ENCODE peak calls at places on chromosome 19, in four cellular contexts. One of them, this sample, is unnamed.
A peak's percentile ranks its signal among the peaks of the same experiment; 100 is the strongest.

GRCh38 chr19:47781590-47782318 is 3.3 kb downstream of the SELENOW start:
- DNase-seq in fibroblast of lung: no peak
- DNase-seq in activated T-cell treated with anti-CD3 and anti-CD28 coated beads for 24 hours: no peak
- DNase-seq in psoas muscle: peak; percentile 40
- DNase-seq in this sample: no peak

GRCh38 chr19:51891193-51891747 is 3.5 kb upstream of the ZNF577 start:
- DNase-seq in fibroblast of lung: no peak
- DNase-seq in activated T-cell treated with anti-CD3 and anti-CD28 coated beads for 24 hours: no peak
- DNase-seq in psoas muscle: no peak
- DNase-seq in this sample: no peak

GRCh38 chr19:48556163-48556562 is 4.2 kb downstream of the SULT2B1 start:
- DNase-seq in fibroblast of lung: peak; percentile 62
- DNase-seq in activated T-cell treated with anti-CD3 and anti-CD28 coated beads for 24 hours: no peak
- DNase-seq in psoas muscle: no peak
- DNase-seq in this sample: no peak

GRCh38 chr19:2650515-2650914 is 52.0 kb downstream of the GNG7 start:
- DNase-seq in fibroblast of lung: no peak
- DNase-seq in activated T-cell treated with anti-CD3 and anti-CD28 coated beads for 24 hours: no peak
- DNase-seq in psoas muscle: no peak
- DNase-seq in this sample: no peak

GRCh38 chr19:35267818-35268545 is 780 bp upstream of the USF2 start:
- DNase-seq in fibroblast of lung: peak; percentile 62
- DNase-seq in activated T-cell treated with anti-CD3 and anti-CD28 coated beads for 24 hours: peak; percentile 66
- DNase-seq in psoas muscle: peak; percentile 83
- DNase-seq in this sample: peak; percentile 73

GRCh38 chr19:10518444-10519361 is 1.5 kb upstream of the S1PR5 start:
- DNase-seq in fibroblast of lung: no peak
- DNase-seq in activated T-cell treated with anti-CD3 and anti-CD28 coated beads for 24 hours: no peak
- DNase-seq in psoas muscle: no peak
- DNase-seq in this sample: no peak

GRCh38 chr19:6725513-6726231 is 5.2 kb upstream of the C3 start:
- DNase-seq in fibroblast of lung: no peak
- DNase-seq in activated T-cell treated with anti-CD3 and anti-CD28 coated beads for 24 hours: no peak
- DNase-seq in psoas muscle: no peak
- DNase-seq in this sample: no peak

GRCh38 chr19:13615890-13616289 is 109.6 kb upstream of the CACNA1A start:
- DNase-seq in fibroblast of lung: no peak
- DNase-seq in activated T-cell treated with anti-CD3 and anti-CD28 coated beads for 24 hours: no peak
- DNase-seq in psoas muscle: no peak
- DNase-seq in this sample: no peak

GRCh38 chr19:16375936-16376185 is 51.2 kb downstream of the KLF2 start:
- DNase-seq in fibroblast of lung: no peak
- DNase-seq in activated T-cell treated with anti-CD3 and anti-CD28 coated beads for 24 hours: no peak
- DNase-seq in psoas muscle: no peak
- DNase-seq in this sample: no peak

GRCh38 chr19:35739275-35740107 is 2.8 kb downstream of the IGFLR1 start:
- DNase-seq in fibroblast of lung: no peak
- DNase-seq in activated T-cell treated with anti-CD3 and anti-CD28 coated beads for 24 hours: no peak
- DNase-seq in psoas muscle: no peak
- DNase-seq in this sample: no peak

GRCh38 chr19:2474232-2475017 is 1.5 kb upstream of the GADD45B start:
- DNase-seq in fibroblast of lung: peak; percentile 91
- DNase-seq in activated T-cell treated with anti-CD3 and anti-CD28 coated beads for 24 hours: peak; percentile 84
- DNase-seq in psoas muscle: peak; percentile 90
- DNase-seq in this sample: peak; percentile 95

GRCh38 chr19:31574251-31574973 is 225.2 kb upstream of the TSHZ3 start:
- DNase-seq in fibroblast of lung: no peak
- DNase-seq in activated T-cell treated with anti-CD3 and anti-CD28 coated beads for 24 hours: no peak
- DNase-seq in psoas muscle: no peak
- DNase-seq in this sample: no peak

GRCh38 chr19:45051929-45052579 is 13.2 kb downstream of the CLASRP start:
- DNase-seq in fibroblast of lung: no peak
- DNase-seq in activated T-cell treated with anti-CD3 and anti-CD28 coated beads for 24 hours: no peak
- DNase-seq in psoas muscle: no peak
- DNase-seq in this sample: peak; percentile 23

GRCh38 chr19:32558607-32559228 is 22.3 kb upstream of the PDCD5 start:
- DNase-seq in fibroblast of lung: no peak
- DNase-seq in activated T-cell treated with anti-CD3 and anti-CD28 coated beads for 24 hours: no peak
- DNase-seq in psoas muscle: no peak
- DNase-seq in this sample: no peak